ENCODE peak calls at places on chromosomes 5 and 9, in ten cellular contexts. Q is nephron progenitor cell, U is cardiac muscle cell, X is breast epithelium, M is gastrocnemius medialis, R is stomach, H is fibroblast of the aortic adventitia, B is spleen, W is fibroblast of mammary gland, G is adrenal gland. Z is an unnamed sample.

GRCh38 chr5:177362102-177362868 is 4.6 kb downstream of the RGS14 start:
- DNase-seq in R (peak; percentile 40), H (no peak), Q (no peak), G (no peak), B (no peak), M (no peak), W (no peak), X (no peak), U (no peak), Z (peak; percentile 60)

GRCh38 chr5:147565524-147565923 is 55.7 kb upstream of the DPYSL3 start:
- DNase-seq in X (no peak), R (no peak), G (no peak), W (peak; percentile 80), U (no peak), M (no peak), H (peak; percentile 85), Q (no peak), B (no peak), Z (no peak)

GRCh38 chr9:80874276-80874675 is 815.1 kb downstream of the TLE1 start:
- DNase-seq in Q (no peak), X (no peak), R (no peak), W (peak; percentile 84), H (peak; percentile 50), M (no peak), G (no peak), U (no peak), B (no peak), Z (no peak)

GRCh38 chr9:34701769-34702736 is 7.9 kb downstream of the CCL21 start:
- DNase-seq in M (peak; percentile 70), H (peak; percentile 86), X (peak; percentile 86), G (peak; percentile 89), R (peak; percentile 89), W (peak; percentile 92), U (peak; percentile 84), Q (peak; percentile 90), B (peak; percentile 94), Z (peak; percentile 85)

GRCh38 chr9:127637322-127637847 is 25.3 kb downstream of the STXBP1 start:
- DNase-seq in R (no peak), H (peak; percentile 98), W (peak; percentile 93), U (no peak), M (no peak), Q (no peak), G (peak; percentile 73), B (no peak), X (no peak), Z (no peak)

GRCh38 chr9:119951591-119951990 is 582.4 kb upstream of the BRINP1 start:
- DNase-seq in G (no peak), W (peak; percentile 5), B (no peak), U (no peak), Q (no peak), X (no peak), M (no peak), R (no peak), H (no peak), Z (no peak)

GRCh38 chr5:148259288-148259687 is 9.3 kb upstream of the SPINK13 start:
- DNase-seq in G (no peak), R (no peak), U (no peak), H (no peak), Q (no peak), M (no peak), W (no peak), X (no peak), B (no peak), Z (no peak)

GRCh38 chr5:1111727-1112289 is at the start of gene SLC12A7:
- DNase-seq in X (no peak), G (peak; percentile 57), H (no peak), B (peak; percentile 91), U (peak; percentile 79), Q (peak; percentile 73), M (no peak), R (peak; percentile 81), W (no peak), Z (peak; percentile 66)

GRCh38 chr5:111066261-111066938 is 5.1 kb upstream of the TSLP start:
- DNase-seq in W (no peak), Q (no peak), M (no peak), G (no peak), U (no peak), R (no peak), X (no peak), H (peak; percentile 30), B (no peak), Z (no peak)

GRCh38 chr5:111068208-111068607 is 3.3 kb upstream of the TSLP start:
- DNase-seq in B (no peak), W (peak; percentile 75), Q (no peak), G (no peak), U (no peak), X (no peak), M (no peak), H (peak; percentile 40), R (no peak), Z (no peak)

GRCh38 chr5:111060169-111060568 is 11.3 kb upstream of the TSLP start:
- DNase-seq in Q (no peak), U (no peak), X (no peak), B (no peak), R (no peak), H (no peak), G (no peak), M (no peak), W (no peak), Z (no peak)

GRCh38 chr5:111061618-111062017 is 9.9 kb upstream of the TSLP start:
- DNase-seq in X (no peak), U (no peak), Q (no peak), H (no peak), M (no peak), W (no peak), R (no peak), G (no peak), B (no peak), Z (no peak)

DNA sequence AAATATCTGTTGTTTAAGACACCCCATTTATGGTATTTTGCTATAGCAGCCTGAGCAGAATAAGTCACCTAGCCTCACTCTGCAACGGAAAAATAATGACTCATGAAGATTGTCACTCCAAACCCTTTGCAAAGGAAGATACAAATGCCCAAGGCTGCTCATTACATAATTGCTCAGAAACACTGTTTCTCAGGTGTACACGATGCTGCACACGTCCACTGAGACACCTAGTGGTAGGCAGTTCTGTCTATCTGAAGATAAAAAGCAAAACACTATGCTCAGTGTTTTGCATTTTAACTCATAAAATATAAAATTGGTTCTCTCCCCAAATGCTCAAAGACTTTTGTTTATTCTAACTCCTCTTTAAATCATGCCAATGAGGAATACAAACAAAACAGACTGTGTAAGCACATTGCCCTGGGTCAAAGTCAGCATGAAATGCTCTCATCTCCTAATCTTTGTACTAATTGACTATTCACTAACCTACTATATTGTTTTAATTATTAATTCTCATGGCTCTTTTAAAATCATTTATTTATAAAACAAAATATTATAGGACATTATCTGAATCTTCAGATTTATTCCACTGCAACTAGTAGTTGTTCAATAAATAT is 7.7 kb upstream of the TSLP start:
- DNase-seq in W (no peak), M (no peak), Q (no peak), X (no peak), R (no peak), G (no peak), U (no peak), B (no peak), H (peak; percentile 37), Z (no peak)
- TF ChIP-seq CTCF in W (peak; percentile 49), M (no peak), Q (peak; percentile 26), X (no peak), R (no peak), G (peak; percentile 24), U (peak; percentile 44), B (no peak), H (peak; percentile 55), Z (no peak)

GRCh38 chr9:3385871-3386270 is 139.9 kb downstream of the RFX3 start:
- DNase-seq in B (no peak), Q (no peak), H (no peak), R (no peak), X (no peak), M (no peak), G (no peak), W (no peak), U (no peak), Z (no peak)

GRCh38 chr9:3386753-3387152 is 139.0 kb downstream of the RFX3 start:
- DNase-seq in R (no peak), B (no peak), W (peak; percentile 10), M (no peak), G (no peak), U (no peak), H (peak; percentile 14), X (no peak), Q (no peak), Z (no peak)

DNA sequence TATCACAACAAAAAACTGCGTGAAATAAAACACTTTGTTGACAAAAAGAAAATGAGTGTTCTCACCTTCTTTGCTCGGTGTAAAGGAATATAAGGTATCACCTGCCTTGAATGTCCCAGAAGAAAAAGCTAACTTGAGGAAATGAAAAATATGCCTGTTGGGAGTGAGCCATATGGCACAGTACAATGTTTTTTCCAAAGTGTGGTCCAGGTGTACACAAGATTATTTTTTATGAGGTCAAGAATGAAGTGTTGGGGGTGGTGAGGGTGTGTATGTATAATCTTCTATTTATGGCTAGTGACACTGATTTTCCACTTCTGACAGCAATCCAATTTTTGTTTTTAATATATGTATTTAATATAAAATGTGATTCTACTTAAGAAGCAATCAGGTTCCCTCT is 134.4 kb downstream of the RFX3 start:
- DNase-seq in M (no peak), X (no peak), R (no peak), Q (no peak), G (no peak), U (no peak), B (no peak), H (no peak), W (no peak), Z (no peak)
- TF ChIP-seq CTCF in M (no peak), X (no peak), R (no peak), Q (no peak), G (no peak), U (no peak), B (no peak), H (no peak), W (no peak), Z (no peak)

GRCh38 chr5:179342577-179342976 is 2.7 kb downstream of the ADAMTS2 start:
- DNase-seq in U (peak; percentile 56), G (no peak), M (no peak), H (peak; percentile 72), B (peak; percentile 71), X (no peak), W (peak; percentile 79), Q (peak; percentile 50), R (no peak), Z (no peak)

GRCh38 chr5:179345179-179345428 is 157 bp downstream of the ADAMTS2 start:
- DNase-seq in R (no peak), M (no peak), W (no peak), U (no peak), G (no peak), X (no peak), Q (no peak), H (no peak), B (no peak), Z (no peak)

GRCh38 chr5:179343021-179343781 is 2.1 kb downstream of the ADAMTS2 start:
- DNase-seq in Q (no peak), B (peak; percentile 42), R (no peak), G (no peak), M (no peak), H (peak; percentile 16), U (no peak), X (no peak), W (no peak), Z (no peak)

GRCh38 chr5:179344301-179345178 is 721 bp downstream of the ADAMTS2 start:
- DNase-seq in U (peak; percentile 44), H (peak; percentile 16), W (peak; percentile 31), R (no peak), M (no peak), X (no peak), G (no peak), B (peak; percentile 73), Q (peak; percentile 55), Z (no peak)

DNA sequence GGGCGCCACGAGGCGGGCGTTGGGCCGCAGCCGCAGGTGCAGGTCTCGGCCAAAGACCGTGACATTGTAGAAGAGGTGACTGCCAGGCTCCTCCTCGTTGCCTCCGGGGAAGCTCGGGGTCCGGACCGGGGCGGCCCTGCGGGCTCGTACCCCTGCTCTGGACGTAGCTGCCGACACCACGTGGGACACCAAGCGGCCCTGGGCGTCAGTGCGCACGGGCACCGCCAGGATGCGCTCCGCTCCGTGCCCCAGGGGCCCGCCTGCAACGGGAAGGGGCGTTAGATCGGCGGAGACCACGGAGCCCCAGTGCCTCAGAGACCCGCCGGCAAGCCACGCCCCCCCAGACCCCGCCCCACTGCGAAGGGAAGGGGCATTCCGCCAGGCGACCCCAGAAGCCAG is 1.4 kb downstream of the ADAMTS2 start:
- DNase-seq in U (peak; percentile 74), W (peak; percentile 58), X (no peak), H (peak; percentile 44), Q (peak; percentile 91), M (no peak), G (peak; percentile 22), B (peak; percentile 78), R (no peak), Z (no peak)
- TF ChIP-seq CTCF in U (peak; percentile 65), W (peak; percentile 44), X (no peak), H (peak; percentile 63), Q (peak; percentile 50), M (peak; percentile 51), G (peak; percentile 45), B (peak; percentile 33), R (no peak), Z (no peak)

GRCh38 chr9:137213160-137214060 is 7.9 kb downstream of the NDOR1 start:
- DNase-seq in W (peak; percentile 62), Q (no peak), M (no peak), R (no peak), G (no peak), B (no peak), X (no peak), H (no peak), U (no peak), Z (no peak)
- TF ChIP-seq CTCF in W (no peak), Q (no peak), M (no peak), R (no peak), G (no peak), B (no peak), X (no peak), H (no peak), U (no peak), Z (no peak)